ENCODE peak calls at places on chromosomes 1 and 21, in seven cellular contexts. One of them, this sample, is unnamed.

GRCh38 chr1:226943156-226943555 is 3.1 kb downstream of the COQ8A start:
- DNase-seq in naive thymus-derived CD4-positive, alpha-beta T cell: no peak
- DNase-seq in fibroblast of mammary gland: peak
- DNase-seq in suprapubic skin: no peak
- DNase-seq in neuronal stem cell: no peak
- DNase-seq in astrocyte: no peak
- DNase-seq in brain microvascular endothelial cell: no peak
- DNase-seq in this sample: no peak

GRCh38 chr1:204417231-204417997 is 5.8 kb upstream of the PPP1R15B start:
- DNase-seq in suprapubic skin: peak
- DNase-seq in naive thymus-derived CD4-positive, alpha-beta T cell: no peak
- DNase-seq in astrocyte: peak
- DNase-seq in neuronal stem cell: no peak
- DNase-seq in brain microvascular endothelial cell: peak
- DNase-seq in fibroblast of mammary gland: peak
- DNase-seq in this sample: no peak

GRCh38 chr1:116817582-116818064 is 63.4 kb downstream of the CD2 start:
- DNase-seq in astrocyte: no peak
- DNase-seq in suprapubic skin: no peak
- DNase-seq in neuronal stem cell: peak
- DNase-seq in brain microvascular endothelial cell: no peak
- DNase-seq in naive thymus-derived CD4-positive, alpha-beta T cell: peak
- DNase-seq in fibroblast of mammary gland: peak
- DNase-seq in this sample: peak

GRCh38 chr21:29376556-29376955 is 77.8 kb downstream of the BACH1 start:
- DNase-seq in astrocyte: no peak
- DNase-seq in fibroblast of mammary gland: peak
- DNase-seq in brain microvascular endothelial cell: peak
- DNase-seq in neuronal stem cell: no peak
- DNase-seq in naive thymus-derived CD4-positive, alpha-beta T cell: peak
- DNase-seq in suprapubic skin: no peak
- DNase-seq in this sample: peak

GRCh38 chr1:35111106-35111505 is 31.9 kb downstream of the ZMYM1 start:
- DNase-seq in suprapubic skin: no peak
- DNase-seq in naive thymus-derived CD4-positive, alpha-beta T cell: no peak
- DNase-seq in fibroblast of mammary gland: peak
- DNase-seq in astrocyte: peak
- DNase-seq in brain microvascular endothelial cell: peak
- DNase-seq in neuronal stem cell: no peak
- DNase-seq in this sample: no peak

GRCh38 chr1:23210963-23211362 is 6.3 kb downstream of the HTR1D start:
- DNase-seq in astrocyte: no peak
- DNase-seq in naive thymus-derived CD4-positive, alpha-beta T cell: no peak
- DNase-seq in suprapubic skin: no peak
- DNase-seq in fibroblast of mammary gland: no peak
- DNase-seq in brain microvascular endothelial cell: no peak
- DNase-seq in neuronal stem cell: no peak
- DNase-seq in this sample: no peak

GRCh38 chr1:150235436-150235851 is 468 bp downstream of the ANP32E start:
- DNase-seq in fibroblast of mammary gland: peak
- DNase-seq in neuronal stem cell: no peak
- DNase-seq in suprapubic skin: peak
- DNase-seq in astrocyte: no peak
- DNase-seq in naive thymus-derived CD4-positive, alpha-beta T cell: peak
- DNase-seq in brain microvascular endothelial cell: no peak
- DNase-seq in this sample: no peak

GRCh38 chr1:220028496-220028895 is 17.8 kb downstream of the EPRS1 start:
- DNase-seq in brain microvascular endothelial cell: no peak
- DNase-seq in astrocyte: no peak
- DNase-seq in neuronal stem cell: no peak
- DNase-seq in fibroblast of mammary gland: no peak
- DNase-seq in naive thymus-derived CD4-positive, alpha-beta T cell: no peak
- DNase-seq in suprapubic skin: no peak
- DNase-seq in this sample: no peak

GRCh38 chr1:178345821-178346220 is 150.9 kb downstream of the CLEC20A start:
- DNase-seq in neuronal stem cell: no peak
- DNase-seq in suprapubic skin: no peak
- DNase-seq in naive thymus-derived CD4-positive, alpha-beta T cell: no peak
- DNase-seq in brain microvascular endothelial cell: no peak
- DNase-seq in fibroblast of mammary gland: peak
- DNase-seq in astrocyte: no peak
- DNase-seq in this sample: no peak

GRCh38 chr1:44587796-44588460 is 86.4 kb downstream of the TMEM53 start:
- DNase-seq in naive thymus-derived CD4-positive, alpha-beta T cell: no peak
- DNase-seq in neuronal stem cell: no peak
- DNase-seq in fibroblast of mammary gland: no peak
- DNase-seq in suprapubic skin: no peak
- DNase-seq in astrocyte: no peak
- DNase-seq in brain microvascular endothelial cell: no peak
- DNase-seq in this sample: no peak

GRCh38 chr1:72288886-72289285 is 6.5 kb upstream of the NEGR1 start:
- DNase-seq in fibroblast of mammary gland: no peak
- DNase-seq in suprapubic skin: no peak
- DNase-seq in brain microvascular endothelial cell: no peak
- DNase-seq in astrocyte: no peak
- DNase-seq in naive thymus-derived CD4-positive, alpha-beta T cell: no peak
- DNase-seq in neuronal stem cell: no peak
- DNase-seq in this sample: no peak

GRCh38 chr1:156074661-156075060 is 7.6 kb downstream of the MEX3A start:
- DNase-seq in fibroblast of mammary gland: no peak
- DNase-seq in brain microvascular endothelial cell: no peak
- DNase-seq in naive thymus-derived CD4-positive, alpha-beta T cell: no peak
- DNase-seq in astrocyte: no peak
- DNase-seq in suprapubic skin: no peak
- DNase-seq in neuronal stem cell: no peak
- DNase-seq in this sample: no peak

GRCh38 chr1:156072251-156072650 is 10.0 kb downstream of the MEX3A start:
- DNase-seq in naive thymus-derived CD4-positive, alpha-beta T cell: no peak
- DNase-seq in astrocyte: no peak
- DNase-seq in fibroblast of mammary gland: no peak
- DNase-seq in brain microvascular endothelial cell: no peak
- DNase-seq in suprapubic skin: no peak
- DNase-seq in neuronal stem cell: no peak
- DNase-seq in this sample: no peak

GRCh38 chr1:156073110-156073693 is 9.1 kb downstream of the MEX3A start:
- DNase-seq in neuronal stem cell: no peak
- DNase-seq in fibroblast of mammary gland: no peak
- DNase-seq in astrocyte: no peak
- DNase-seq in naive thymus-derived CD4-positive, alpha-beta T cell: no peak
- DNase-seq in suprapubic skin: no peak
- DNase-seq in brain microvascular endothelial cell: no peak
- DNase-seq in this sample: no peak

GRCh38 chr1:156075158-156075557 is 7.1 kb downstream of the MEX3A start:
- DNase-seq in suprapubic skin: no peak
- DNase-seq in astrocyte: no peak
- DNase-seq in brain microvascular endothelial cell: no peak
- DNase-seq in neuronal stem cell: no peak
- DNase-seq in naive thymus-derived CD4-positive, alpha-beta T cell: no peak
- DNase-seq in fibroblast of mammary gland: no peak
- DNase-seq in this sample: no peak

DNA sequence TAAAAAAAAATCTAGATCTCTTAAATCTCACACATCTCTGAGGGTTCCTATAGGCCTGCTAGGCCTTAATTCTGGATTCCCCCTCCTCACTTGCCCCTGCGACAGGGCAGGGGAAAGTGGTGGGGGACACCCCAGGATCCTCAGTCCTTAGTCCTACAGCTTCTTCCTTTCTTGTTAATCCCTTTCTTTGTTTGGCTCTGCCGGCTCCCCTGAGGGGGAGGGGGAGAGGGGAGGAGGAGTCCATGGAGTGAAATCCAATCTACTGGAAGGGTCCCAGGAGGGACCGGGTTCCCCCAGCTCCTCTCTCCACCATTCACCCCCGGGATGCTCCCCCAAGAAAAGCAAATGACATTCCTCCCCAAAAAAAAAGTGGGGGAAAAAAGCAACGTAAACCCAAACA is 8.5 kb downstream of the MEX3A start:
- DNase-seq in fibroblast of mammary gland: no peak
- DNase-seq in brain microvascular endothelial cell: no peak
- DNase-seq in astrocyte: no peak
- DNase-seq in suprapubic skin: no peak
- DNase-seq in naive thymus-derived CD4-positive, alpha-beta T cell: no peak
- DNase-seq in neuronal stem cell: no peak
- DNase-seq in this sample: no peak
- H3K4me3 ChIP-seq in fibroblast of mammary gland: no peak
- H3K4me3 ChIP-seq in brain microvascular endothelial cell: no peak
- H3K4me3 ChIP-seq in astrocyte: no peak
- H3K4me3 ChIP-seq in suprapubic skin: no peak
- H3K4me3 ChIP-seq in naive thymus-derived CD4-positive, alpha-beta T cell: no peak
- H3K4me3 ChIP-seq in neuronal stem cell: no peak
- H3K4me3 ChIP-seq in this sample: no peak

GRCh38 chr1:109484519-109484975 is 842 bp downstream of the ATXN7L2 start:
- DNase-seq in suprapubic skin: no peak
- DNase-seq in naive thymus-derived CD4-positive, alpha-beta T cell: no peak
- DNase-seq in fibroblast of mammary gland: peak
- DNase-seq in astrocyte: no peak
- DNase-seq in brain microvascular endothelial cell: no peak
- DNase-seq in neuronal stem cell: no peak
- DNase-seq in this sample: no peak

GRCh38 chr1:109482796-109483638 is 688 bp upstream of the ATXN7L2 start:
- DNase-seq in neuronal stem cell: no peak
- DNase-seq in astrocyte: no peak
- DNase-seq in brain microvascular endothelial cell: no peak
- DNase-seq in suprapubic skin: peak
- DNase-seq in fibroblast of mammary gland: peak
- DNase-seq in naive thymus-derived CD4-positive, alpha-beta T cell: peak
- DNase-seq in this sample: no peak

GRCh38 chr1:109482242-109482641 is 1.5 kb upstream of the ATXN7L2 start:
- DNase-seq in fibroblast of mammary gland: no peak
- DNase-seq in suprapubic skin: no peak
- DNase-seq in astrocyte: no peak
- DNase-seq in brain microvascular endothelial cell: no peak
- DNase-seq in neuronal stem cell: no peak
- DNase-seq in naive thymus-derived CD4-positive, alpha-beta T cell: no peak
- DNase-seq in this sample: no peak

GRCh38 chr1:109483658-109484518 is at the start of gene ATXN7L2:
- DNase-seq in suprapubic skin: peak
- DNase-seq in brain microvascular endothelial cell: peak
- DNase-seq in neuronal stem cell: peak
- DNase-seq in astrocyte: peak
- DNase-seq in fibroblast of mammary gland: peak
- DNase-seq in naive thymus-derived CD4-positive, alpha-beta T cell: peak
- DNase-seq in this sample: peak

GRCh38 chr1:109485001-109485400 is 1.3 kb downstream of the ATXN7L2 start:
- DNase-seq in suprapubic skin: no peak
- DNase-seq in naive thymus-derived CD4-positive, alpha-beta T cell: no peak
- DNase-seq in neuronal stem cell: no peak
- DNase-seq in fibroblast of mammary gland: peak
- DNase-seq in astrocyte: no peak
- DNase-seq in brain microvascular endothelial cell: no peak
- DNase-seq in this sample: no peak
- H3K4me3 ChIP-seq in suprapubic skin: peak
- H3K4me3 ChIP-seq in naive thymus-derived CD4-positive, alpha-beta T cell: no peak
- H3K4me3 ChIP-seq in neuronal stem cell: no peak
- H3K4me3 ChIP-seq in fibroblast of mammary gland: peak
- H3K4me3 ChIP-seq in astrocyte: peak
- H3K4me3 ChIP-seq in brain microvascular endothelial cell: peak
- H3K4me3 ChIP-seq in this sample: peak

DNA sequence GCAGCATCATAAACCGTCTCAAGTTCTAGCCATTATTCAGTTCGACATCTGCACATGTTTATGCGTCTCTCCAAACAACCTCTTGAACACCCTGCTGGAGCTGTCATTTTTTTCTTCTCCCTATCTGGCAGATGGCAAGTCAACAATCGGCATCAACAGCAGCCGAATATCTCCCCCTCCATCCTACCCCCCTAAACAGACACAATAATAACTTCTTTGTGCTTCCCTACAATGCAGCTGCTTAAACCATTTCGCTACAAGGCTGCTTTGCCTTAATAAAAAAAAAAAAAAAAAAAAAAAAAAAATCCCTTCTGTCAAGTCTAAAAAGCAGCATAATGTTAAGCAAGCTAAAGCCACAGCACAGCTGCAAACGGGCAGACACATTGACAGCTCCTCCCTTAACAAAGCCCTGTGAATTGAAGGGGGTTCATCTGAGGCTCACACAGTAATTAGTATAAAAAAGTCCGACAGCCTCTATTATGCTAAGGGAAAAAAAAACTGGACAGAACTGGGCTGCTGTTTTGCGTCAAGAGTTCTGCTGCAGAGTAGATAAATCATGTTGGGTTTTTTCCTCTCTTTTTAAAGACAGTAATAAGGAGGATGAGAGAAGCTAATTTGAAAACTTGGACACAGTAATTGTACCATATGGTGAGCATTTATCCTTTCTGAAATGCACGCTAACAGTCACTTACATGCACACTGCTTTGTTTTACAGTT is 136.4 kb downstream of the AKT3 start:
- DNase-seq in brain microvascular endothelial cell: no peak
- DNase-seq in naive thymus-derived CD4-positive, alpha-beta T cell: no peak
- DNase-seq in fibroblast of mammary gland: peak
- DNase-seq in neuronal stem cell: peak
- DNase-seq in astrocyte: peak
- DNase-seq in suprapubic skin: no peak
- DNase-seq in this sample: no peak
- H3K4me3 ChIP-seq in brain microvascular endothelial cell: peak
- H3K4me3 ChIP-seq in naive thymus-derived CD4-positive, alpha-beta T cell: no peak
- H3K4me3 ChIP-seq in fibroblast of mammary gland: no peak
- H3K4me3 ChIP-seq in neuronal stem cell: no peak
- H3K4me3 ChIP-seq in astrocyte: peak
- H3K4me3 ChIP-seq in suprapubic skin: peak
- H3K4me3 ChIP-seq in this sample: no peak

GRCh38 chr21:38811257-38811656 is 5.5 kb downstream of the ETS2 start:
- DNase-seq in naive thymus-derived CD4-positive, alpha-beta T cell: no peak
- DNase-seq in brain microvascular endothelial cell: peak
- DNase-seq in neuronal stem cell: no peak
- DNase-seq in suprapubic skin: no peak
- DNase-seq in astrocyte: peak
- DNase-seq in fibroblast of mammary gland: peak
- DNase-seq in this sample: no peak

GRCh38 chr21:38813143-38813542 is 7.4 kb downstream of the ETS2 start:
- DNase-seq in brain microvascular endothelial cell: no peak
- DNase-seq in fibroblast of mammary gland: no peak
- DNase-seq in suprapubic skin: no peak
- DNase-seq in astrocyte: no peak
- DNase-seq in neuronal stem cell: no peak
- DNase-seq in naive thymus-derived CD4-positive, alpha-beta T cell: no peak
- DNase-seq in this sample: no peak

GRCh38 chr21:38810034-38810825 is 4.5 kb downstream of the ETS2 start:
- DNase-seq in suprapubic skin: no peak
- DNase-seq in brain microvascular endothelial cell: no peak
- DNase-seq in fibroblast of mammary gland: no peak
- DNase-seq in naive thymus-derived CD4-positive, alpha-beta T cell: no peak
- DNase-seq in neuronal stem cell: no peak
- DNase-seq in astrocyte: no peak
- DNase-seq in this sample: no peak

GRCh38 chr21:38809170-38809878 is 3.6 kb downstream of the ETS2 start:
- DNase-seq in suprapubic skin: no peak
- DNase-seq in naive thymus-derived CD4-positive, alpha-beta T cell: no peak
- DNase-seq in fibroblast of mammary gland: no peak
- DNase-seq in neuronal stem cell: no peak
- DNase-seq in brain microvascular endothelial cell: no peak
- DNase-seq in astrocyte: no peak
- DNase-seq in this sample: no peak

DNA sequence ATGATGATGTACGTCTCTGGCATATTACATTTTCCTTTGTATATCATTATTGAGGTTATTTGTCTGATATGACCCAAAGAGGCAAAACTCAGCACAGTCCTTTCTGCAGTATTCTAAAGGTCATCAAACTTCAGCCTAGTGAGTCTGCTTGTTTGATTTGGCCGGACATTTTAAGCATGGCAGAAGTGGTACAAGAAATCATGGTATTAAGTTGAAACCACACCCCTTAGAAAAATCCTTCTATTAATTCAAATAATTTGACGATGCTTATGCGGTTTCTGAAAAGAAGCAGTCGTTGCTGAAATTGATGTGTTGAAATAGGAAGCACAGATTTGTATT is 5.1 kb downstream of the ETS2 start:
- DNase-seq in naive thymus-derived CD4-positive, alpha-beta T cell: no peak
- DNase-seq in fibroblast of mammary gland: no peak
- DNase-seq in neuronal stem cell: no peak
- DNase-seq in brain microvascular endothelial cell: no peak
- DNase-seq in suprapubic skin: no peak
- DNase-seq in astrocyte: no peak
- DNase-seq in this sample: no peak
- H3K4me3 ChIP-seq in naive thymus-derived CD4-positive, alpha-beta T cell: no peak
- H3K4me3 ChIP-seq in fibroblast of mammary gland: no peak
- H3K4me3 ChIP-seq in neuronal stem cell: no peak
- H3K4me3 ChIP-seq in brain microvascular endothelial cell: no peak
- H3K4me3 ChIP-seq in suprapubic skin: peak
- H3K4me3 ChIP-seq in astrocyte: no peak
- H3K4me3 ChIP-seq in this sample: no peak

This sample was measured in GM06990.